ENCODE peak calls at places on chromosomes 11 and 22, in six cellular contexts. One of them, this sample, is unnamed.

GRCh38 chr11:95135155-95135554 is 45.5 kb downstream of the ENDOD1 start:
- DNase-seq in AG04449: no peak
- DNase-seq in GM19239: no peak
- DNase-seq in Ammon's horn: no peak
- DNase-seq in C1 segment of cervical spinal cord: no peak
- DNase-seq in head of caudate nucleus: no peak
- DNase-seq in this sample: no peak

GRCh38 chr11:115613986-115614625 is 109.9 kb upstream of the CADM1 start:
- DNase-seq in C1 segment of cervical spinal cord: no peak
- DNase-seq in Ammon's horn: no peak
- DNase-seq in GM19239: no peak
- DNase-seq in head of caudate nucleus: no peak
- DNase-seq in AG04449: no peak
- DNase-seq in this sample: no peak

GRCh38 chr22:45831394-45831793 is 145.6 kb downstream of the WNT7B start:
- DNase-seq in Ammon's horn: no peak
- DNase-seq in head of caudate nucleus: no peak
- DNase-seq in AG04449: no peak
- DNase-seq in GM19239: no peak
- DNase-seq in C1 segment of cervical spinal cord: no peak
- DNase-seq in this sample: no peak

GRCh38 chr11:92141159-92141558 is 83.5 kb upstream of the FAT3 start:
- DNase-seq in Ammon's horn: no peak
- DNase-seq in C1 segment of cervical spinal cord: no peak
- DNase-seq in head of caudate nucleus: no peak
- DNase-seq in AG04449: no peak
- DNase-seq in GM19239: no peak
- DNase-seq in this sample: no peak

GRCh38 chr11:43927070-43927469 is 15.4 kb upstream of the C11orf96 start:
- DNase-seq in head of caudate nucleus: no peak
- DNase-seq in AG04449: no peak
- DNase-seq in C1 segment of cervical spinal cord: no peak
- DNase-seq in Ammon's horn: no peak
- DNase-seq in GM19239: no peak
- DNase-seq in this sample: no peak

GRCh38 chr11:113581713-113582112 is 106.5 kb upstream of the DRD2 start:
- DNase-seq in C1 segment of cervical spinal cord: no peak
- DNase-seq in AG04449: no peak
- DNase-seq in head of caudate nucleus: no peak
- DNase-seq in Ammon's horn: no peak
- DNase-seq in GM19239: no peak
- DNase-seq in this sample: no peak

GRCh38 chr11:83122766-83123165 is 34.2 kb upstream of the PCF11 start:
- DNase-seq in C1 segment of cervical spinal cord: no peak
- DNase-seq in AG04449: no peak
- DNase-seq in head of caudate nucleus: no peak
- DNase-seq in GM19239: no peak
- DNase-seq in Ammon's horn: no peak
- DNase-seq in this sample: no peak

GRCh38 chr22:22015631-22016030 is 33.0 kb upstream of the TOP3B start:
- DNase-seq in C1 segment of cervical spinal cord: no peak
- DNase-seq in head of caudate nucleus: no peak
- DNase-seq in AG04449: no peak
- DNase-seq in Ammon's horn: no peak
- DNase-seq in GM19239: no peak
- DNase-seq in this sample: no peak

GRCh38 chr11:102268083-102268984 is 49.0 kb upstream of the BIRC3 start:
- DNase-seq in C1 segment of cervical spinal cord: peak; percentile 8
- DNase-seq in AG04449: no peak
- DNase-seq in GM19239: peak; percentile 62
- DNase-seq in Ammon's horn: peak; percentile 43
- DNase-seq in head of caudate nucleus: peak; percentile 39
- DNase-seq in this sample: peak; percentile 60

GRCh38 chr22:45740236-45740635 is 68.6 kb downstream of the ATXN10 start:
- DNase-seq in head of caudate nucleus: no peak
- DNase-seq in C1 segment of cervical spinal cord: no peak
- DNase-seq in GM19239: no peak
- DNase-seq in Ammon's horn: no peak
- DNase-seq in AG04449: no peak
- DNase-seq in this sample: no peak

GRCh38 chr11:119373059-119373875 is 8.2 kb downstream of the USP2 start:
- DNase-seq in C1 segment of cervical spinal cord: no peak
- DNase-seq in Ammon's horn: no peak
- DNase-seq in AG04449: no peak
- DNase-seq in GM19239: no peak
- DNase-seq in head of caudate nucleus: no peak
- DNase-seq in this sample: no peak

GRCh38 chr11:102807921-102808320 is 10.0 kb upstream of the MMP1 start:
- DNase-seq in head of caudate nucleus: no peak
- DNase-seq in C1 segment of cervical spinal cord: no peak
- DNase-seq in GM19239: no peak
- DNase-seq in AG04449: no peak
- DNase-seq in Ammon's horn: no peak
- DNase-seq in this sample: peak; percentile 59

GRCh38 chr11:110890995-110891394 is 178.8 kb upstream of the ARHGAP20 start:
- DNase-seq in AG04449: no peak
- DNase-seq in head of caudate nucleus: no peak
- DNase-seq in Ammon's horn: no peak
- DNase-seq in C1 segment of cervical spinal cord: no peak
- DNase-seq in GM19239: no peak
- DNase-seq in this sample: no peak

GRCh38 chr11:2268911-2269600 is 1.3 kb downstream of the ASCL2 start:
- DNase-seq in GM19239: no peak
- DNase-seq in head of caudate nucleus: peak; percentile 45
- DNase-seq in Ammon's horn: no peak
- DNase-seq in C1 segment of cervical spinal cord: no peak
- DNase-seq in AG04449: no peak
- DNase-seq in this sample: no peak

GRCh38 chr22:29603358-29604191 is at the start of gene NF2:
- DNase-seq in GM19239: peak; percentile 96
- DNase-seq in C1 segment of cervical spinal cord: peak; percentile 99
- DNase-seq in AG04449: peak; percentile 95
- DNase-seq in Ammon's horn: peak; percentile 100
- DNase-seq in head of caudate nucleus: peak; percentile 100
- DNase-seq in this sample: peak; percentile 97

GRCh38 chr22:39567135-39567946 is 3.2 kb upstream of the CACNA1I start:
- DNase-seq in GM19239: no peak
- DNase-seq in Ammon's horn: no peak
- DNase-seq in head of caudate nucleus: no peak
- DNase-seq in AG04449: no peak
- DNase-seq in C1 segment of cervical spinal cord: no peak
- DNase-seq in this sample: no peak

GRCh38 chr11:85826096-85826855 is 15.3 kb upstream of the SYTL2 start:
- DNase-seq in GM19239: no peak
- DNase-seq in head of caudate nucleus: peak; percentile 46
- DNase-seq in AG04449: no peak
- DNase-seq in Ammon's horn: peak; percentile 60
- DNase-seq in C1 segment of cervical spinal cord: no peak
- DNase-seq in this sample: peak; percentile 53

GRCh38 chr11:132126973-132127900 is 756.8 kb downstream of the NTM start:
- DNase-seq in AG04449: peak; percentile 68
- DNase-seq in head of caudate nucleus: peak; percentile 76
- DNase-seq in GM19239: peak; percentile 15
- DNase-seq in C1 segment of cervical spinal cord: peak; percentile 43
- DNase-seq in Ammon's horn: peak; percentile 88
- DNase-seq in this sample: no peak

GRCh38 chr11:74487875-74488274 is 5.6 kb downstream of the LIPT2 start:
- DNase-seq in AG04449: no peak
- DNase-seq in GM19239: no peak
- DNase-seq in C1 segment of cervical spinal cord: no peak
- DNase-seq in Ammon's horn: no peak
- DNase-seq in head of caudate nucleus: no peak
- DNase-seq in this sample: no peak

GRCh38 chr11:698493-699115 is 3.0 kb downstream of the TMEM80 start:
- DNase-seq in head of caudate nucleus: no peak
- DNase-seq in C1 segment of cervical spinal cord: no peak
- DNase-seq in Ammon's horn: no peak
- DNase-seq in AG04449: no peak
- DNase-seq in GM19239: no peak
- DNase-seq in this sample: no peak

GRCh38 chr11:75678620-75679259 is 9.9 kb upstream of the MAP6 start:
- DNase-seq in GM19239: no peak
- DNase-seq in C1 segment of cervical spinal cord: no peak
- DNase-seq in AG04449: no peak
- DNase-seq in head of caudate nucleus: no peak
- DNase-seq in Ammon's horn: no peak
- DNase-seq in this sample: no peak

GRCh38 chr11:76810151-76810853 is 27.1 kb downstream of the TSKU start:
- DNase-seq in AG04449: no peak
- DNase-seq in C1 segment of cervical spinal cord: peak; percentile 6
- DNase-seq in Ammon's horn: no peak
- DNase-seq in head of caudate nucleus: peak; percentile 43
- DNase-seq in GM19239: no peak
- DNase-seq in this sample: no peak

GRCh38 chr11:43124272-43124920 is 187.4 kb upstream of the API5 start:
- DNase-seq in C1 segment of cervical spinal cord: no peak
- DNase-seq in AG04449: no peak
- DNase-seq in Ammon's horn: no peak
- DNase-seq in head of caudate nucleus: no peak
- DNase-seq in GM19239: no peak
- DNase-seq in this sample: no peak

GRCh38 chr11:19756675-19757475 is 44.2 kb downstream of the NAV2 start:
- DNase-seq in AG04449: no peak
- DNase-seq in GM19239: no peak
- DNase-seq in Ammon's horn: peak; percentile 73
- DNase-seq in head of caudate nucleus: peak; percentile 43
- DNase-seq in C1 segment of cervical spinal cord: peak; percentile 81
- DNase-seq in this sample: no peak

GRCh38 chr11:108851781-108852180 is 186.9 kb downstream of the DDX10 start:
- DNase-seq in GM19239: no peak
- DNase-seq in AG04449: no peak
- DNase-seq in C1 segment of cervical spinal cord: no peak
- DNase-seq in head of caudate nucleus: no peak
- DNase-seq in Ammon's horn: no peak
- DNase-seq in this sample: no peak

GRCh38 chr11:102836290-102836875 is 7.0 kb downstream of the MMP3 start:
- DNase-seq in Ammon's horn: no peak
- DNase-seq in head of caudate nucleus: no peak
- DNase-seq in GM19239: no peak
- DNase-seq in C1 segment of cervical spinal cord: no peak
- DNase-seq in AG04449: peak; percentile 56
- DNase-seq in this sample: no peak

GRCh38 chr22:29009148-29009547 is 52.5 kb downstream of the C22orf31 start:
- DNase-seq in head of caudate nucleus: no peak
- DNase-seq in AG04449: no peak
- DNase-seq in Ammon's horn: no peak
- DNase-seq in GM19239: no peak
- DNase-seq in C1 segment of cervical spinal cord: no peak
- DNase-seq in this sample: no peak

GRCh38 chr22:46576556-46577351 is 39.3 kb upstream of the CELSR1 start:
- DNase-seq in head of caudate nucleus: peak; percentile 56
- DNase-seq in GM19239: peak; percentile 92
- DNase-seq in AG04449: no peak
- DNase-seq in C1 segment of cervical spinal cord: no peak
- DNase-seq in Ammon's horn: peak; percentile 39
- DNase-seq in this sample: peak; percentile 59

GRCh38 chr11:9754041-9754471 is 90.2 kb downstream of the SWAP70 start:
- DNase-seq in AG04449: no peak
- DNase-seq in GM19239: no peak
- DNase-seq in head of caudate nucleus: peak; percentile 36
- DNase-seq in Ammon's horn: no peak
- DNase-seq in C1 segment of cervical spinal cord: no peak
- DNase-seq in this sample: no peak

GRCh38 chr11:71418643-71419042 is 29.6 kb downstream of the DHCR7 start:
- DNase-seq in GM19239: peak; percentile 26
- DNase-seq in Ammon's horn: peak; percentile 59
- DNase-seq in head of caudate nucleus: peak; percentile 70
- DNase-seq in AG04449: no peak
- DNase-seq in C1 segment of cervical spinal cord: no peak
- DNase-seq in this sample: no peak

GRCh38 chr11:46075168-46075567 is 46.1 kb downstream of the PHF21A start:
- DNase-seq in C1 segment of cervical spinal cord: no peak
- DNase-seq in head of caudate nucleus: no peak
- DNase-seq in Ammon's horn: no peak
- DNase-seq in AG04449: no peak
- DNase-seq in GM19239: no peak
- DNase-seq in this sample: no peak

GRCh38 chr11:9077164-9077563 is 14.2 kb downstream of the SCUBE2 start:
- DNase-seq in C1 segment of cervical spinal cord: no peak
- DNase-seq in GM19239: no peak
- DNase-seq in Ammon's horn: no peak
- DNase-seq in AG04449: no peak
- DNase-seq in head of caudate nucleus: no peak
- DNase-seq in this sample: no peak

GRCh38 chr11:6523253-6523652 is 26.2 kb downstream of the DNHD1 start:
- DNase-seq in GM19239: no peak
- DNase-seq in AG04449: no peak
- DNase-seq in head of caudate nucleus: no peak
- DNase-seq in C1 segment of cervical spinal cord: no peak
- DNase-seq in Ammon's horn: no peak
- DNase-seq in this sample: no peak

GRCh38 chr11:112477929-112478317 is 217.3 kb upstream of the PLET1 start:
- DNase-seq in head of caudate nucleus: no peak
- DNase-seq in C1 segment of cervical spinal cord: no peak
- DNase-seq in Ammon's horn: no peak
- DNase-seq in AG04449: no peak
- DNase-seq in GM19239: no peak
- DNase-seq in this sample: no peak